ENCODE peak calls at places on chromosomes 1 and 21, in six cellular contexts. S, X, M, I, L and Z are unnamed samples.

GRCh38 chr1:59290173-59290954 is 6.5 kb upstream of the FGGY start:
- DNase-seq in S (peak), X (peak), M (no peak), I (peak), L (no peak), Z (peak)

GRCh38 chr1:40860706-40861226 is 1.4 kb downstream of the CITED4 start:
- DNase-seq in S (no peak), X (no peak), M (no peak), I (no peak), L (no peak), Z (peak)

GRCh38 chr1:204307334-204307883 is 52.3 kb downstream of the PLEKHA6 start:
- DNase-seq in S (peak), X (no peak), M (peak), I (peak), L (no peak), Z (peak)

GRCh38 chr1:200973937-200974657 is 49.4 kb downstream of the KIF21B start:
- DNase-seq in S (no peak), X (no peak), M (no peak), I (no peak), L (no peak), Z (no peak)

GRCh38 chr1:234605983-234606730 is 3.8 kb downstream of the IRF2BP2 start:
- DNase-seq in S (no peak), X (no peak), M (peak), I (peak), L (peak), Z (peak)

GRCh38 chr1:29156543-29157268 is 25.0 kb downstream of the SRSF4 start:
- DNase-seq in S (no peak), X (peak), M (no peak), I (no peak), L (no peak), Z (peak)

GRCh38 chr1:246567258-246568235 is 1.3 kb downstream of the CNST start:
- DNase-seq in S (no peak), X (peak), M (peak), I (peak), L (no peak), Z (peak)

GRCh38 chr1:110292327-110292741 is 46.8 kb upstream of the RBM15 start:
- DNase-seq in S (no peak), X (peak), M (peak), I (peak), L (no peak), Z (peak)

GRCh38 chr1:18282851-18283600 is 175.4 kb downstream of the IGSF21 start:
- DNase-seq in S (no peak), X (no peak), M (no peak), I (no peak), L (no peak), Z (no peak)

GRCh38 chr1:200951016-200951415 is 56.3 kb downstream of the INAVA start:
- DNase-seq in S (no peak), X (peak), M (peak), I (peak), L (no peak), Z (peak)

GRCh38 chr1:93661829-93662474 is 19.7 kb downstream of the BCAR3 start:
- DNase-seq in S (no peak), X (peak), M (peak), I (peak), L (no peak), Z (peak)

GRCh38 chr1:212410231-212410825 is 4.4 kb downstream of the PACC1 start:
- DNase-seq in S (no peak), X (no peak), M (no peak), I (no peak), L (no peak), Z (no peak)

GRCh38 chr1:237873487-237873927 is 17.2 kb downstream of the ZP4 start:
- DNase-seq in S (no peak), X (peak), M (peak), I (peak), L (no peak), Z (peak)

GRCh38 chr1:231969078-231969477 is 342.5 kb downstream of the DISC1 start:
- DNase-seq in S (no peak), X (no peak), M (no peak), I (no peak), L (no peak), Z (no peak)

GRCh38 chr1:117370071-117370470 is 2.8 kb downstream of the MAN1A2 start:
- DNase-seq in S (no peak), X (no peak), M (peak), I (peak), L (no peak), Z (no peak)

GRCh38 chr1:40383488-40384412 is 10.2 kb downstream of the SMAP2 start:
- DNase-seq in S (no peak), X (no peak), M (no peak), I (peak), L (no peak), Z (peak)

GRCh38 chr1:59204001-59204400 is 92.9 kb upstream of the FGGY start:
- DNase-seq in S (no peak), X (no peak), M (peak), I (no peak), L (no peak), Z (peak)

GRCh38 chr1:7501259-7501560 is 269.9 kb upstream of the VAMP3 start:
- DNase-seq in S (no peak), X (no peak), M (no peak), I (no peak), L (no peak), Z (no peak)

GRCh38 chr1:150352883-150353282 is 11.1 kb upstream of the RPRD2 start:
- DNase-seq in S (no peak), X (no peak), M (no peak), I (peak), L (no peak), Z (no peak)

GRCh38 chr1:24389231-24389678 is 24.3 kb downstream of the STPG1 start:
- DNase-seq in S (no peak), X (no peak), M (no peak), I (no peak), L (no peak), Z (no peak)

GRCh38 chr1:173202430-173203145 is 4.5 kb downstream of the TNFSF4 start:
- DNase-seq in S (no peak), X (peak), M (peak), I (peak), L (no peak), Z (peak)

GRCh38 chr1:107135466-107135865 is 5.4 kb upstream of the NTNG1 start:
- DNase-seq in S (no peak), X (peak), M (peak), I (peak), L (no peak), Z (peak)

GRCh38 chr1:236489710-236490377 is 33.9 kb upstream of the LGALS8 start:
- DNase-seq in S (no peak), X (peak), M (peak), I (peak), L (no peak), Z (peak)

GRCh38 chr1:31372961-31373896 is at the start of gene FABP3:
- DNase-seq in S (peak), X (peak), M (peak), I (peak), L (peak), Z (peak)

GRCh38 chr1:31373897-31374486 is 1.1 kb upstream of the FABP3 start:
- DNase-seq in S (no peak), X (no peak), M (no peak), I (no peak), L (no peak), Z (no peak)

GRCh38 chr1:31371560-31371959 is 1.3 kb downstream of the FABP3 start:
- DNase-seq in S (no peak), X (no peak), M (no peak), I (no peak), L (no peak), Z (no peak)

GRCh38 chr1:31371121-31371520 is 1.8 kb downstream of the FABP3 start:
- DNase-seq in S (no peak), X (no peak), M (no peak), I (no peak), L (no peak), Z (no peak)

DNA sequence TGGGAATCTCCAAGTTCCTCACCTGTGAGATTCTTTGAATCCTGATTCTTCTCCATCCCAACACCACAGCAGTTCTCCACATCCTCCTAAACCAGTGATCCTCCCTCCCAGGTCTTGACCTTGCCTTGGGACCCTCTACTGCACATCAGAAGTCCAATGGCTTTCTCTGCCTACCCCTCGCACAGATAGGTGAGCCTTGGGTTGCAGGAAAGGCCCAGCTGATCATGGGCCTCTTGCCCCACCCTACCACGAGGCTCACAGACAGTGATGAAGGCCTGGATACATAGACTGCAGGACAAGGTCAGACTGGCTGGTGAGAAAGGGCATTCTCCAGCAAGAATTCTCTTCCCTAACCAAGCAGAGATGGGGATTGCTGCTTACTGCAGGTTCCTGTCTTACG is 825 bp downstream of the FABP3 start:
- DNase-seq in S (no peak), X (no peak), M (no peak), I (no peak), L (no peak), Z (no peak)
- H3K4me3 ChIP-seq in S (peak), X (peak), M (no peak), I (peak), L (no peak), Z (no peak)

GRCh38 chr1:50783286-50783685 is 176.8 kb downstream of the FAF1 start:
- DNase-seq in S (no peak), X (no peak), M (no peak), I (peak), L (no peak), Z (peak)
- H3K4me3 ChIP-seq in S (no peak), X (no peak), M (peak), I (peak), L (no peak), Z (peak)

GRCh38 chr21:45295576-45296365 is 8.1 kb upstream of the POFUT2 start:
- DNase-seq in S (no peak), X (peak), M (peak), I (peak), L (no peak), Z (peak)
- H3K4me3 ChIP-seq in S (no peak), X (no peak), M (no peak), I (no peak), L (no peak), Z (no peak)

GRCh38 chr1:226549094-226549936 is 751 bp downstream of the STUM start:
- DNase-seq in S (no peak), X (no peak), M (no peak), I (no peak), L (no peak), Z (no peak)
- H3K4me3 ChIP-seq in S (peak), X (no peak), M (no peak), I (no peak), L (peak), Z (peak)

GRCh38 chr1:37629008-37629407 is 5.7 kb downstream of the RSPO1 start:
- DNase-seq in S (no peak), X (no peak), M (no peak), I (no peak), L (no peak), Z (no peak)
- H3K4me3 ChIP-seq in S (no peak), X (no peak), M (no peak), I (no peak), L (no peak), Z (no peak)

DNA sequence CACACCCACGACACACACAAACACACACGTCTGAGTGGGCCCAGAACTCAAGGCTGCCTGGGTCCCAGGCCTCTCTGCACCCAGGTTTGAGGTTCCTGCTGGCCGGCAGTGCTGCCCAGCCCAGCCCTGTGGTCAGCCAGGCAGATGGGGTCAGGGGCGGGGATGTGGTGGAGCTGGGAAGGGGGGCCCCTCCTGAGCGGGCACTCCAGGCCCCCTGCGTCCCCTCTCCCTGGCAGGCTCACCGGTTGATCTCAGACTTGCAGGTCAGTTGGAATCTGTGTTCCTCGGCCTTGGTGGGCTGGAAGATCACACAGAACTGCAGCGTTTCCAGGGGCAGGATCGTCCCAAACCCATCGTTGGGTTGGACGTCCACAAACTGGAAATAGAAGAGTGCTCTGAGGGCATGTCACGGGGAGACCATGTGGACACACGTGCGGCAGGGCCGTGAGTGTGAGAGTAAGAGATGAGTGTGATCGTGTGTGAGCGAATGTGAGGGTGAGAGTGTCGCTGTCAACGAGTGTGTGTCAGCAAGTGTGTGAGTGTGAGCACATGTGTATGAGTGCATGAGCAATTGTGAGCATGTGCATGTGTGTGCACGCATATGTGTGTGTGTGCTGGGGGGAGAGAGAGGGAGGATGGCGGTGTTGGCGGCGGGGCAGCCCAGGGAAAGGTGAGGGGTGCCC is 19.7 kb upstream of the TMEM52 start:
- DNase-seq in S (no peak), X (no peak), M (no peak), I (no peak), L (no peak), Z (no peak)
- H3K4me3 ChIP-seq in S (no peak), X (no peak), M (no peak), I (no peak), L (no peak), Z (no peak)

GRCh38 chr21:18950045-18950740 is 546.6 kb upstream of the TMPRSS15 start:
- DNase-seq in S (no peak), X (no peak), M (no peak), I (no peak), L (no peak), Z (no peak)

GRCh38 chr21:18954415-18954972 is 550.9 kb upstream of the TMPRSS15 start:
- DNase-seq in S (no peak), X (no peak), M (no peak), I (no peak), L (no peak), Z (no peak)

GRCh38 chr21:18951291-18952038 is 547.9 kb upstream of the TMPRSS15 start:
- DNase-seq in S (no peak), X (no peak), M (no peak), I (peak), L (no peak), Z (no peak)
- H3K4me3 ChIP-seq in S (no peak), X (no peak), M (no peak), I (no peak), L (no peak), Z (no peak)